ENCODE peak calls at places on chromosomes 5 and 9, in seven cellular contexts. N is uterus, F is HepG2, M is lower leg skin, I is breast epithelium, C is right lobe of liver, B is gastrocnemius medialis. L is an unnamed sample.

GRCh38 chr5:32450952-32451351 is 6.4 kb upstream of the ZFR start:
- DNase-seq in F (peak; percentile 23), N (no peak), C (no peak), B (no peak), M (no peak), I (no peak), L (peak; percentile 11)

GRCh38 chr9:127877566-127877998 is at the start of gene AK1:
- DNase-seq in B (peak; percentile 75), N (peak; percentile 76), M (no peak), C (peak; percentile 87), I (peak; percentile 64), F (no peak), L (peak; percentile 56)

GRCh38 chr9:123568691-123569342 is 212.8 kb downstream of the CRB2 start:
- DNase-seq in N (no peak), I (no peak), M (peak; percentile 16), B (no peak), F (no peak), C (no peak), L (no peak)

GRCh38 chr5:174300941-174301761 is 255.6 kb downstream of the NSG2 start:
- DNase-seq in M (no peak), I (no peak), C (no peak), B (no peak), F (no peak), N (no peak), L (no peak)

GRCh38 chr9:110688329-110688728 is 19.7 kb downstream of the MUSK start:
- DNase-seq in B (no peak), M (no peak), I (no peak), F (no peak), N (no peak), C (no peak), L (no peak)

GRCh38 chr5:147673276-147673675 is 109.3 kb downstream of the JAKMIP2 start:
- DNase-seq in N (no peak), M (no peak), I (no peak), F (no peak), B (no peak), C (no peak), L (no peak)

GRCh38 chr5:138354926-138355378 is 2.5 kb downstream of the KDM3B start:
- DNase-seq in C (no peak), I (no peak), B (no peak), M (peak; percentile 41), N (no peak), F (peak; percentile 67), L (peak; percentile 86)

GRCh38 chr9:128723352-128723865 is 518 bp downstream of the ZDHHC12 start:
- DNase-seq in B (no peak), M (no peak), C (no peak), N (peak; percentile 52), I (no peak), F (no peak), L (peak; percentile 58)

GRCh38 chr9:98453589-98454311 is 198.3 kb upstream of the TBC1D2 start:
- DNase-seq in I (no peak), N (no peak), B (no peak), F (no peak), C (no peak), M (no peak), L (no peak)

GRCh38 chr5:14929293-14930065 is 57.9 kb upstream of the ANKH start:
- DNase-seq in F (no peak), I (no peak), B (no peak), N (no peak), M (no peak), C (no peak), L (no peak)

GRCh38 chr5:33088176-33088575 is 352.6 kb upstream of the TARS1 start:
- DNase-seq in F (no peak), N (no peak), C (no peak), I (no peak), M (no peak), B (no peak), L (no peak)

GRCh38 chr5:150159741-150160179 is 4.1 kb upstream of the PDGFRB start:
- DNase-seq in F (no peak), B (no peak), N (peak; percentile 78), C (no peak), I (no peak), M (no peak), L (no peak)

GRCh38 chr5:66967826-66968262 is 228.8 kb downstream of the CD180 start:
- DNase-seq in N (no peak), B (no peak), I (no peak), F (no peak), M (no peak), C (no peak), L (no peak)

GRCh38 chr9:137173795-137174664 is 2.2 kb upstream of the TMEM210 start:
- DNase-seq in F (no peak), N (no peak), C (no peak), M (no peak), I (no peak), B (no peak), L (no peak)
- TF ChIP-seq POLR2A in F (no peak), N (no peak), C (no peak), M (no peak), I (no peak), B (no peak), L (no peak)

DNA sequence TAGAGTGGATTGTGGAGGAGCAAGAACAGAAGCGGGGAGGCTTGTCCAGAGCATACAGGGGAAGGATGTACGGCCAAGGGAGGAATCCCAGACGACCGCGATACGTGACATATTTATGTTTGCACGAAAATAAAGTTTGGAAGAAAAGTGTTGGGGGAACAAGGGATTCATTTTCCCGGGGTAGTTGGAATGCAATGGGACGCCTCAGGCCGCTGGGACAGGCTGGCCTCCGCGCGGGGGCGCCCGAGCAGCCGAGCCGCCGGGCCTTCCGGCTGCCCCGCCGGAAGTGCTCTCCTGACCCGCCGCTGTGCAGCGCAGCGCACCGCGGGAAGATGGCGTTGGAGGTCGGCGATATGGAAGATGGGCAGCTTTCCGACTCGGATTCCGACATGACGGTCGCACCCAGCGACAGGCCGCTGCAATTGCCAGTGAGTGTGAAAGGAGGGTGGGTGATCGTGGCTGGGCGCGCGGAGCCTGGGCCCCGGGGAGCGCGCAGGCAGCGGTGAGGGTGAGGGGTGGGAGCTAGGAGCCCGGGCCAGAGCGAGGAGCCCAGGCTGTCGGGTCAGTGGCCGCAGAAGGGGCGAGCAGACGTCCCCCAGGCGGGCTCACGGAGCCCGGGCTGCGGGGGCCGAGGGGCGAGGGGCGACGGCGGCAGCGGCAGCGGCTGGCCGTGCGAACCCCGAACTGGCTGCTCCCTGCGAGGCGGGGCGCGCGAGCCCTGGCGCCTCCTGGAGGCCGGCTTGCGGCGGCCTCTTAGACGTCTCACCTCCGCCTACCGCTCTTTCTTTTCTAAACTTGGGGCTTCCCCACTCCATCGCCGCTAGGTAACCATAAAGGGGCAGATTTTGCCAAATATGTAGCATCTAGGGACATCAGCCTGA is at the start of gene PHAX:
- DNase-seq in C (peak; percentile 85), B (peak; percentile 35), N (peak; percentile 57), F (peak; percentile 60), I (peak; percentile 63), M (peak; percentile 58), L (peak; percentile 89)
- TF ChIP-seq POLR2A in C (no peak), B (peak; percentile 25), N (no peak), F (peak; percentile 74), I (no peak), M (no peak), L (peak; percentile 57)

GRCh38 chr9:37511006-37511714 is 25.4 kb downstream of the POLR1E start:
- DNase-seq in N (no peak), I (no peak), B (no peak), M (no peak), F (peak; percentile 29), C (no peak), L (peak; percentile 21)

GRCh38 chr9:37509536-37509935 is 23.8 kb downstream of the POLR1E start:
- DNase-seq in B (no peak), N (no peak), M (no peak), F (no peak), C (no peak), I (no peak), L (no peak)

GRCh38 chr9:37507586-37508134 is 21.9 kb downstream of the POLR1E start:
- DNase-seq in N (no peak), C (no peak), M (no peak), B (no peak), I (no peak), F (no peak), L (no peak)

GRCh38 chr9:37508834-37509206 is 23.1 kb downstream of the POLR1E start:
- DNase-seq in N (no peak), F (no peak), C (peak; percentile 82), I (no peak), B (no peak), M (no peak), L (no peak)

GRCh38 chr9:37508135-37508833 is 22.5 kb downstream of the POLR1E start:
- DNase-seq in C (peak; percentile 93), I (no peak), N (no peak), M (no peak), B (no peak), F (peak; percentile 96), L (no peak)
- TF ChIP-seq POLR2A in C (peak; percentile 43), I (no peak), N (no peak), M (no peak), B (no peak), F (no peak), L (no peak)

DNA sequence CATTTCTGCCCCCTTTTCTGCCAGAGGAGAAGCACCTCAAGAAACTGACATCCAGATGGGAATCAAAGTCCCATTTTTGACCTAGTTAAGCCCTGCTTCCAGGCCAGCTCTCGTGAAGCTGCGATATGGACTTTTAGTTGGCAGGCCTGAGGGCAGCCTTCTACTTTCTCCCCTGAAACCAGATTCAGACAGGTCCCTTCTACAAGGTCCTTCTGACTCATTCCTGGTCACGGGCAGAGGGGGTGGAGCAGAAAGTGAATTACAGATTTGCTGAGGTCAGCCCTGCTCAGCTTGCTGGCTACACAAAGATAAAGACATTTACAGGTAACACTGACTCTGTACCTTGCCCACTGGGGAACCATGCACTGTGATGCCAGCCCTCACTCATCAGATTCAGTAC is 52.8 kb upstream of the TUT7 start:
- DNase-seq in C (peak; percentile 89), I (no peak), F (peak; percentile 54), N (peak; percentile 43), B (no peak), M (peak; percentile 39), L (no peak)
- TF ChIP-seq POLR2A in C (no peak), I (no peak), F (no peak), N (no peak), B (no peak), M (no peak), L (no peak)

DNA sequence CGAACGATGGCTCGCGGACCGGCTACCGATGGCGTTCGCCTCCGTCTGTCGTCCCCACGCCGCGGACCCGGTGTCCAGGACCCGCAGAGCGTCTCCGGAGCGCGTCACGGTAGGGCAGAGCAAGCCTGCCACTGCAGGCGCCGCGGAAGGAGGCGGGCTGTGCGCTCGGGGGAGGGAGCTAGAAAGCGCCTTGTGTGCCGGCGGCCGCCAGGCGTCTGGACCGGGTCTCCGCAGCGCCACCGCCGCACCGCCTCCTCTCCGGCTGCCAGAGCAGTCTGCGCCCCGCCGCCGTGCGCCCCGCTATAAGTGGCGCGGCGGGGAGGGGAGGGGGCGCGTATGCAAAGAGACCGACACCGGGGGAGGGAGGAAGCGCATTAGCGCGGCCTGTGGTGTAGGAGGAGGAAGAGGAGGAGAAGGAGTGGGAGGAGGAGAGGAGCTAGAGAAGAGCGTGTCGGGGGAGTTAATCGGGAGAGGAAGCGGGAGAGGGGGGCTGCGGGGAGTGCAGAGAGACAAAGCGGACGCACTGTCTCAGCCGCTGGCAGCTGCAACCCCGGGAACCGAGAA is at the start of gene ENC1:
- DNase-seq in N (peak; percentile 58), F (peak; percentile 95), I (peak; percentile 74), B (peak; percentile 55), C (peak; percentile 91), M (peak; percentile 59), L (peak; percentile 86)
- TF ChIP-seq POLR2A in N (peak; percentile 15), F (peak; percentile 98), I (peak; percentile 20), B (peak; percentile 54), C (peak; percentile 86), M (no peak), L (no peak)